ENCODE peak calls at places on chromosomes 13 and 19, in seven cellular contexts. A is CD8-positive, alpha-beta T cell; Q is bronchial epithelial cell; D is activated B cell treated with CpG ODN at 0.5 μM for 24 hours; L is heart right ventricle; J is upper lobe of right lung; V is uterus. K is an unnamed sample.

GRCh38 chr19:48419158-48419920 is 25.9 kb downstream of the GRIN2D start:
- DNase-seq in A (peak), D (peak), Q (no peak), V (no peak), J (no peak), L (no peak), K (no peak)

GRCh38 chr19:512548-513365 is 5.5 kb downstream of the TPGS1 start:
- DNase-seq in Q (no peak), L (no peak), V (no peak), A (peak), D (no peak), J (peak), K (no peak)

GRCh38 chr13:24618219-24618955 is 61.8 kb upstream of the ATP12A start:
- DNase-seq in A (peak), D (no peak), J (no peak), V (no peak), L (no peak), Q (peak), K (no peak)

GRCh38 chr13:98293103-98293502 is 116.0 kb upstream of the RNF113B start:
- DNase-seq in V (no peak), J (no peak), A (no peak), D (no peak), Q (no peak), L (no peak), K (no peak)

GRCh38 chr13:42055500-42056085 is 7.1 kb downstream of the DGKH start:
- DNase-seq in Q (no peak), J (no peak), L (no peak), V (no peak), D (no peak), A (no peak), K (no peak)

GRCh38 chr13:98773053-98773452 is 20.6 kb upstream of the SLC15A1 start:
- DNase-seq in D (no peak), V (no peak), A (no peak), L (no peak), J (no peak), Q (no peak), K (no peak)

GRCh38 chr19:10416380-10417257 is 3.7 kb upstream of the PDE4A start:
- DNase-seq in J (peak), Q (peak), A (peak), V (peak), D (peak), L (peak), K (no peak)

GRCh38 chr13:50189450-50189849 is 174.2 kb downstream of the KCNRG start:
- DNase-seq in A (no peak), D (no peak), Q (no peak), V (no peak), L (no peak), J (no peak), K (no peak)

GRCh38 chr19:11168568-11168967 is 13.0 kb upstream of the SPC24 start:
- DNase-seq in V (no peak), D (no peak), Q (peak), J (no peak), L (no peak), A (no peak), K (peak)

GRCh38 chr13:45384474-45385174 is 33.5 kb downstream of the SLC25A30 start:
- DNase-seq in L (no peak), A (no peak), Q (no peak), V (no peak), J (no peak), D (no peak), K (no peak)

GRCh38 chr13:73677041-73677589 is 457.1 kb downstream of the KLF12 start:
- DNase-seq in Q (peak), D (no peak), A (no peak), L (no peak), V (no peak), J (no peak), K (no peak)

GRCh38 chr13:92682832-92683517 is 543.6 kb upstream of the GPC6 start:
- DNase-seq in A (no peak), V (no peak), Q (no peak), L (no peak), J (no peak), D (no peak), K (no peak)

GRCh38 chr19:658916-659839 is 3.8 kb downstream of the RNF126 start:
- DNase-seq in D (no peak), A (peak), J (no peak), L (peak), V (no peak), Q (peak), K (no peak)

GRCh38 chr19:29076161-29076560 is 136.8 kb downstream of the UQCRFS1 start:
- DNase-seq in Q (no peak), J (no peak), D (no peak), A (no peak), V (no peak), L (no peak), K (no peak)

GRCh38 chr13:35598233-35598632 is 121.7 kb upstream of the MAB21L1 start:
- DNase-seq in V (no peak), J (no peak), A (no peak), D (no peak), Q (no peak), L (no peak), K (no peak)

GRCh38 chr19:28823338-28823961 is 389.5 kb downstream of the UQCRFS1 start:
- DNase-seq in V (no peak), L (no peak), D (no peak), Q (peak), A (no peak), J (no peak), K (no peak)

GRCh38 chr13:102935896-102936321 is 90.1 kb downstream of the ERCC5 start:
- DNase-seq in A (no peak), D (no peak), J (no peak), Q (no peak), L (no peak), V (no peak), K (no peak)

GRCh38 chr13:52130641-52131040 is 1.8 kb upstream of the NEK5 start:
- DNase-seq in L (no peak), Q (peak), A (no peak), V (no peak), D (no peak), J (no peak), K (no peak)

GRCh38 chr19:50492303-50493052 is 15.8 kb upstream of the GARIN5A start:
- DNase-seq in A (peak), L (no peak), D (no peak), Q (no peak), V (peak), J (peak), K (no peak)

GRCh38 chr13:29745704-29746103 is 104.7 kb downstream of the UBL3 start:
- DNase-seq in Q (no peak), L (no peak), J (no peak), V (no peak), D (no peak), A (no peak), K (no peak)

GRCh38 chr19:5903502-5904301 is at the start of gene NDUFA11:
- DNase-seq in D (peak), A (peak), J (peak), Q (no peak), V (peak), L (peak), K (no peak)

GRCh38 chr13:50079278-50080157 is 64.3 kb downstream of the KCNRG start:
- DNase-seq in A (no peak), J (no peak), D (no peak), V (no peak), L (no peak), Q (peak), K (no peak)

DNA sequence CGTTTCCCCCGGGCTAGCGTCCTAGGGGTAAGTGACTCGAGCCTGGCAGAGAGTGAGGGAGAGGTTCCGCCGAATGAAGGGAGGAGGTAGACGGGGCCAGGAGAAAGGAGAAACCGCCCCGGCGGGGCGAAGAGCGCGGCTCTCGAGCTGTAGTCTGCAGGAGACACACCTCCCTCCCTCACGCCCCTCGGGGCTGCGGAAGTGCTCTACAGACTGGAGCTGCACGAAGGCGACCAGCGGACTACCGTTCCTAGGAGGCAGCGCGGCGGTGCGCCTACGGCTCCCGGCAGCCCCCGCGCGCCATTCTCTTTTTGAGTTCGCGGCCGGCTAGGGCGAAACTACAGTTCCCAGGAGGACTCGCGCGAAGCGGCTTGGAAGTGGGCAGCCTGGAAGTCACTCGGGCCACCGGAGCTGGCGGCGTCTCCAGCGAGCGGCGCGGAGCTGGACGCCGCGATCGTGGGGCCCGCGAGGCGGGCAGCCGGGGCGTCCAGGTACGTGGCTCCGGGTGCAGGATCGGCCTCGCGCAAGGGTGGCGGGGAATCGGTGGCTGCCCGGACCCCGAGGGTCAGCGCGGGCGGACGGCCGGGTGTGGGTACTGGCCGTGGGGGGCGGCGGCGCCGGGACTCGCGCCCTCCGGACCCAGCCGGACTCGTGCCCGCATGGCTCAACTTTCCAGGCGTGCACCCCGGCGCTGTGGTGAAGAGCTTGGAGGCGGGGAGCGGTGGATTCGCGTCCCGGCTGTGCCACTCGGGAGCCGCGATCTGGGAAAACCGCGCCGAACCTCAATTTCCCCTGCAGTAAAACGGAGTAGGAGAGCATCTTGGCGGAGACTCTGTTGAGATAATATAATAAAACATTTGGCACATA is at the start of gene SIPA1L3:
- DNase-seq in L (peak), A (peak), Q (peak), D (peak), V (peak), J (peak), K (peak)
- TF ChIP-seq CTCF in L (no peak), A (no peak), Q (peak), D (no peak), V (no peak), J (no peak), K (no peak)

GRCh38 chr13:81714513-81714912 is 1373.6 kb upstream of the SPRY2 start:
- DNase-seq in V (no peak), J (no peak), L (no peak), A (no peak), D (no peak), Q (no peak), K (no peak)
- TF ChIP-seq CTCF in V (no peak), J (no peak), L (no peak), A (no peak), D (no peak), Q (no peak), K (no peak)

GRCh38 chr13:21670883-21671792 is at the start of gene FGF9:
- DNase-seq in A (peak), J (peak), L (peak), D (peak), V (peak), Q (peak), K (no peak)

GRCh38 chr13:21672811-21673591 is 2.1 kb downstream of the FGF9 start:
- DNase-seq in J (no peak), D (no peak), L (no peak), V (no peak), A (peak), Q (no peak), K (no peak)

GRCh38 chr13:21668665-21669599 is 1.9 kb upstream of the FGF9 start:
- DNase-seq in D (peak), Q (no peak), V (no peak), J (peak), L (no peak), A (peak), K (no peak)

GRCh38 chr13:21671793-21672680 is 1.2 kb downstream of the FGF9 start:
- DNase-seq in V (no peak), L (no peak), Q (no peak), A (no peak), D (no peak), J (no peak), K (no peak)

DNA sequence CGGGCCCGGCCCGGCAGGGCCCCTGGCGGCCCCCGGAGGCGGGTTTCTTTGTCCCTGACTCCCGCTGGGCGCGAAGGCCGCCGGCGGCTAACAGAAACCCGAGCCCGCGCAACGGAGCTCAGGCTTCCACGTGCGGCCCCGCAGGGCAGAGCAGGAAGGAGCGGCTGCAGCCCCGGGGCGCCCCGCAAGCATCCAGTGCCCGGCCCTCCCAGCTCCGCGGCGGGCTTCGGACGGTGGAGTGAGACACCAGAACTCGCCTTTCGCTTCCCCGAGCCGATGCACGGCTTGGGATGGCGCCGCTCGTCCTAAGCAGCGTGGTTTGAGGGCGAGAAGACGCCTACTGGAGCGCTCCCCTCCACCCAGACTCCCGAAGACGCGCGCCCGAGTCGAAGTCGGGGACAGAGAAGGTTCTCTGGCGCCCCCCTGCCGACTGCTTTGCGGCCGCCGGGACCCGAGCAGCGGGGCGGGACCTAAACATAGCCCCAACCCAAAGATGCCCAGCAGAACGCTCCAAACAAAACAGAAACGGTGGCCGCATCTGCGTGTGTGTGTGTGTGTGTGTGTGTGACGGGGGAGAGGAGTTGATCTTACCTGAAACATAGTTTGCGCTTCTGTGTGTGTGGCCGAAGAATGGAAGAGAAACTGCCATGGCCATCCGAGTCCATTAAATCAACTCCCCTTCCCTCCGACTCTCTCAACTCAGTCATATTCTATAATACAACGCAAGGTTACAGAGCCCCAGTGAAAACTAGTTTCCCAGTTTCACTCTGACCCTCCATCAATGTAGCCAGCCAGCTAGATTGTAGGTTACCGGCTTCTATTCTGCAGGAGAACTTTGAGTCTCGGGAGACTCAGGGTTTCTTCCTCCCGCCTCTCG is 629 bp upstream of the FGF9 start:
- DNase-seq in J (peak), Q (no peak), L (peak), V (peak), D (peak), A (peak), K (no peak)
- TF ChIP-seq CTCF in J (peak), Q (peak), L (peak), V (no peak), D (no peak), A (no peak), K (no peak)

GRCh38 chr19:14318873-14319272 is 62.4 kb upstream of the ADGRE5 start:
- DNase-seq in A (no peak), D (no peak), L (peak), Q (no peak), V (no peak), J (no peak), K (no peak)
- TF ChIP-seq CTCF in A (no peak), D (no peak), L (peak), Q (no peak), V (peak), J (peak), K (peak)

DNA sequence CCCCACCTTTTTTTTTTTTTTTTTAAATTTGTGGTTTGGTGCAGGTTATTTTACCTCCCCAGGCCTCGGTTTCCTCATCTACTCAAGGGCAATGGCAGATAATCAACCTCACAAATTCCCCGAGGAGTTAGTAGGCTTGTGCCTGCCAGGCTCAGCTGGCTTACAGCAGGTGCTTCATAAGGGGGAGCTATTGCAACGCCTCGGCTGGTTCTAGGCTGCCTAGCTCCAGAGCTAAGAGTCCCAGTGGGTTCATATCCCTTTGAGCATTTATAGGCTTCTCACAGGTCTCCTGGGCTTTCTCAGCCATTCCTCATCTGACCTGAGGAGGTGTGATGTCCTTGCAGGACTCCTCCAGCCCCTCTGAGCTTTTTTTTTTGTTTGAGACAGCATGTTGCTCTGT is 10.6 kb downstream of the BCKDHA start:
- DNase-seq in D (no peak), L (no peak), V (no peak), J (no peak), Q (no peak), A (no peak), K (no peak)
- TF ChIP-seq CTCF in D (no peak), L (peak), V (no peak), J (no peak), Q (no peak), A (no peak), K (no peak)

GRCh38 chr13:31930490-31930889 is 101.1 kb upstream of the FRY start:
- DNase-seq in J (no peak), L (no peak), D (no peak), Q (no peak), A (no peak), V (no peak), K (no peak)
- TF ChIP-seq CTCF in J (no peak), L (no peak), D (no peak), Q (no peak), A (no peak), V (no peak), K (no peak)

GRCh38 chr19:19028526-19028925 is 4.8 kb downstream of the SUGP2 start:
- DNase-seq in L (no peak), D (no peak), J (no peak), A (no peak), Q (no peak), V (no peak), K (no peak)

GRCh38 chr19:19021115-19021514 is 12.2 kb downstream of the SUGP2 start:
- DNase-seq in D (no peak), A (no peak), V (no peak), Q (peak), L (no peak), J (no peak), K (no peak)

GRCh38 chr19:19027228-19027627 is 6.1 kb downstream of the SUGP2 start:
- DNase-seq in J (no peak), D (no peak), A (no peak), L (no peak), Q (no peak), V (no peak), K (no peak)

GRCh38 chr19:19022380-19022961 is 10.8 kb downstream of the SUGP2 start:
- DNase-seq in Q (no peak), V (no peak), L (no peak), A (no peak), D (no peak), J (no peak), K (no peak)

GRCh38 chr19:19026299-19026971 is 6.9 kb downstream of the SUGP2 start:
- DNase-seq in J (no peak), D (no peak), V (no peak), A (no peak), Q (peak), L (no peak), K (no peak)
- TF ChIP-seq CTCF in J (peak), D (no peak), V (no peak), A (no peak), Q (peak), L (no peak), K (peak)

GRCh38 chr19:17420267-17420924 is 549 bp downstream of the MVB12A start:
- DNase-seq in V (peak), L (peak), J (peak), D (peak), Q (no peak), A (peak), K (no peak)
- TF ChIP-seq CTCF in V (peak), L (no peak), J (peak), D (no peak), Q (no peak), A (no peak), K (peak)

K was measured in HFF-Myc.